ENCODE peak calls at places on chromosomes 11 and 22, in eight cellular contexts. R, H, J, Z, V, G, S and F are unnamed samples.
A peak's percentile ranks its signal among the peaks of the same experiment; 100 is the strongest.

GRCh38 chr22:50255607-50256006 is 4.5 kb upstream of the HDAC10 start:
- DNase-seq in S (no peak), G (no peak), J (no peak), V (no peak), H (no peak), Z (no peak), R (no peak), F (no peak)

GRCh38 chr11:10044618-10045017 is 249.4 kb downstream of the SBF2 start:
- DNase-seq in V (no peak), H (no peak), Z (no peak), G (no peak), S (no peak), R (no peak), J (no peak), F (no peak)

GRCh38 chr11:123653997-123654565 is 343 bp downstream of the SCN3B start:
- DNase-seq in S (no peak), J (no peak), G (peak; percentile 47), Z (peak; percentile 40), H (peak; percentile 71), R (peak; percentile 15), V (no peak), F (no peak)

GRCh38 chr11:20158597-20159257 is 1.5 kb downstream of the DBX1 start:
- DNase-seq in G (peak; percentile 68), R (peak; percentile 44), S (no peak), Z (no peak), V (no peak), J (no peak), H (no peak), F (peak; percentile 14)

GRCh38 chr11:27777013-27777412 is 76.8 kb upstream of the BDNF start:
- DNase-seq in Z (no peak), J (no peak), R (no peak), G (no peak), H (no peak), S (no peak), V (no peak), F (no peak)

GRCh38 chr22:27800250-27801131 is 1.1 kb downstream of the MN1 start:
- DNase-seq in V (no peak), G (peak; percentile 36), R (no peak), J (no peak), Z (no peak), S (peak; percentile 82), H (no peak), F (no peak)

GRCh38 chr11:75288846-75289760 is 48.5 kb downstream of the TPBGL start:
- DNase-seq in S (no peak), J (no peak), G (no peak), Z (no peak), R (no peak), H (no peak), V (no peak), F (no peak)

GRCh38 chr22:44586337-44586990 is 88.4 kb upstream of the RTL6 start:
- DNase-seq in G (no peak), J (no peak), H (peak; percentile 64), S (peak; percentile 60), Z (no peak), V (no peak), R (no peak), F (no peak)

GRCh38 chr11:129189646-129190045 is 2.5 kb downstream of the ARHGAP32 start:
- DNase-seq in S (no peak), G (no peak), V (no peak), R (no peak), Z (no peak), J (no peak), H (no peak), F (no peak)

GRCh38 chr11:112806876-112807275 is 154.3 kb upstream of the NCAM1 start:
- DNase-seq in R (no peak), V (no peak), H (no peak), S (no peak), G (no peak), Z (no peak), J (no peak), F (no peak)

GRCh38 chr22:45671783-45672563 is at the start of gene ATXN10:
- DNase-seq in R (no peak), Z (peak; percentile 78), H (peak; percentile 53), V (peak; percentile 78), G (peak; percentile 60), J (peak; percentile 39), S (peak; percentile 76), F (peak; percentile 17)

GRCh38 chr11:43944761-43945311 is 2.4 kb downstream of the C11orf96 start:
- DNase-seq in S (peak; percentile 91), V (peak; percentile 18), J (no peak), R (no peak), Z (peak; percentile 77), G (peak; percentile 75), H (peak; percentile 55), F (no peak)

GRCh38 chr22:17767236-17768065 is 6.8 kb downstream of the BID start:
- DNase-seq in V (no peak), G (no peak), J (no peak), H (no peak), S (no peak), R (no peak), Z (peak; percentile 71), F (no peak)

GRCh38 chr22:32794449-32795213 is 6.9 kb upstream of the TIMP3 start:
- DNase-seq in S (no peak), R (no peak), Z (no peak), V (no peak), H (no peak), G (no peak), J (no peak), F (no peak)